ENCODE peak calls at places on chromosome 14, in four cellular contexts. Q is AG08395, A is mammary epithelial cell, K is activated T-cell treated with anti-CD3 and anti-CD28 coated beads for 4 hours. M is an unnamed sample.

GRCh38 chr14:89765346-89765745 is 189.2 kb downstream of the EFCAB11 start:
- DNase-seq in Q (no peak), A (no peak), K (no peak), M (no peak)

GRCh38 chr14:86574026-86574777 is 1044.3 kb downstream of the FLRT2 start:
- DNase-seq in Q (peak), A (no peak), K (no peak), M (no peak)

GRCh38 chr14:63650336-63650952 is 8.8 kb upstream of the WDR89 start:
- DNase-seq in Q (no peak), A (no peak), K (peak), M (no peak)

GRCh38 chr14:90487462-90487861 is 90.6 kb downstream of the CALM1 start:
- DNase-seq in Q (no peak), A (no peak), K (no peak), M (no peak)

GRCh38 chr14:104376202-104377140 is 203.1 kb upstream of the C14orf180 start:
- DNase-seq in Q (no peak), A (no peak), K (no peak), M (no peak)

GRCh38 chr14:72801381-72801812 is 92.5 kb downstream of the DPF3 start:
- DNase-seq in Q (peak), A (peak), K (no peak), M (no peak)

GRCh38 chr14:104427126-104427851 is 152.3 kb upstream of the C14orf180 start:
- DNase-seq in Q (no peak), A (no peak), K (no peak), M (no peak)

GRCh38 chr14:61560323-61560722 is 135.0 kb upstream of the HIF1A start:
- DNase-seq in Q (no peak), A (no peak), K (no peak), M (no peak)

GRCh38 chr14:31934767-31935266 is 142.3 kb upstream of the ARHGAP5 start:
- DNase-seq in Q (peak), A (peak), K (no peak), M (no peak)

GRCh38 chr14:94559638-94560290 is 1.5 kb upstream of the SERPINA4 start:
- DNase-seq in Q (no peak), A (no peak), K (no peak), M (no peak)

GRCh38 chr14:90140298-90140955 is 78.6 kb downstream of the KCNK13 start:
- DNase-seq in Q (no peak), A (no peak), K (no peak), M (no peak)

GRCh38 chr14:103074699-103075341 is 9.2 kb upstream of the LBHD2 start:
- DNase-seq in Q (no peak), A (no peak), K (no peak), M (no peak)

GRCh38 chr14:104891664-104892500 is 26.8 kb downstream of the CEP170B start:
- DNase-seq in Q (no peak), A (no peak), K (no peak), M (no peak)

GRCh38 chr14:77123381-77124344 is 17.9 kb downstream of the ZDHHC22 start:
- DNase-seq in Q (no peak), A (peak), K (no peak), M (peak)

M was measured in activated B cell treated with CpG ODN at 0.5 μM for 24 hours.